ENCODE peak calls at places on chromosomes 11 and 22, in seven cellular contexts. One of them, this sample, is unnamed.

GRCh38 chr11:85495918-85496317 is 131.2 kb downstream of the DLG2 start:
- DNase-seq in IMR-90: no peak
- DNase-seq in Panc1: no peak
- DNase-seq in upper lobe of right lung: no peak
- DNase-seq in ovary: no peak
- DNase-seq in gastrocnemius medialis: no peak
- DNase-seq in cardiac muscle cell: no peak
- DNase-seq in this sample: no peak

GRCh38 chr11:18429349-18429748 is 17.2 kb downstream of the LDHC start:
- DNase-seq in ovary: no peak
- DNase-seq in IMR-90: no peak
- DNase-seq in cardiac muscle cell: no peak
- DNase-seq in Panc1: no peak
- DNase-seq in upper lobe of right lung: no peak
- DNase-seq in gastrocnemius medialis: no peak
- DNase-seq in this sample: no peak

GRCh38 chr11:106724293-106724892 is 293.9 kb downstream of the GUCY1A2 start:
- DNase-seq in gastrocnemius medialis: no peak
- DNase-seq in upper lobe of right lung: no peak
- DNase-seq in Panc1: no peak
- DNase-seq in ovary: no peak
- DNase-seq in cardiac muscle cell: peak; percentile 72
- DNase-seq in IMR-90: peak; percentile 6
- DNase-seq in this sample: no peak

GRCh38 chr11:2951235-2952110 is 22.3 kb upstream of the PHLDA2 start:
- DNase-seq in ovary: no peak
- DNase-seq in IMR-90: peak; percentile 69
- DNase-seq in upper lobe of right lung: no peak
- DNase-seq in cardiac muscle cell: peak; percentile 52
- DNase-seq in Panc1: no peak
- DNase-seq in gastrocnemius medialis: no peak
- DNase-seq in this sample: no peak

GRCh38 chr22:19522190-19522880 is 1.9 kb downstream of the CLDN5 start:
- DNase-seq in upper lobe of right lung: no peak
- DNase-seq in gastrocnemius medialis: no peak
- DNase-seq in Panc1: no peak
- DNase-seq in ovary: no peak
- DNase-seq in cardiac muscle cell: no peak
- DNase-seq in IMR-90: no peak
- DNase-seq in this sample: no peak

GRCh38 chr22:49677495-49677889 is 150.2 kb downstream of the BRD1 start:
- DNase-seq in gastrocnemius medialis: no peak
- DNase-seq in Panc1: no peak
- DNase-seq in IMR-90: no peak
- DNase-seq in cardiac muscle cell: no peak
- DNase-seq in upper lobe of right lung: no peak
- DNase-seq in ovary: no peak
- DNase-seq in this sample: no peak

GRCh38 chr22:17964647-17965046 is 59.7 kb downstream of the MICAL3 start:
- DNase-seq in Panc1: no peak
- DNase-seq in cardiac muscle cell: no peak
- DNase-seq in gastrocnemius medialis: no peak
- DNase-seq in ovary: no peak
- DNase-seq in IMR-90: no peak
- DNase-seq in upper lobe of right lung: no peak
- DNase-seq in this sample: no peak

GRCh38 chr11:12077535-12078280 is 32.7 kb upstream of the MICAL2 start:
- DNase-seq in upper lobe of right lung: no peak
- DNase-seq in Panc1: no peak
- DNase-seq in ovary: no peak
- DNase-seq in cardiac muscle cell: no peak
- DNase-seq in IMR-90: peak; percentile 81
- DNase-seq in gastrocnemius medialis: no peak
- DNase-seq in this sample: no peak

GRCh38 chr11:873723-874122 is 31.1 kb downstream of the TSPAN4 start:
- DNase-seq in gastrocnemius medialis: no peak
- DNase-seq in upper lobe of right lung: no peak
- DNase-seq in Panc1: no peak
- DNase-seq in IMR-90: peak; percentile 11
- DNase-seq in cardiac muscle cell: peak; percentile 48
- DNase-seq in ovary: no peak
- DNase-seq in this sample: no peak

GRCh38 chr11:23976369-23976768 is 520.5 kb upstream of the LUZP2 start:
- DNase-seq in cardiac muscle cell: peak; percentile 38
- DNase-seq in ovary: no peak
- DNase-seq in gastrocnemius medialis: no peak
- DNase-seq in IMR-90: peak; percentile 7
- DNase-seq in upper lobe of right lung: no peak
- DNase-seq in Panc1: no peak
- DNase-seq in this sample: no peak

GRCh38 chr22:48754611-48755331 is 1072.9 kb downstream of the BRD1 start:
- DNase-seq in Panc1: no peak
- DNase-seq in IMR-90: no peak
- DNase-seq in ovary: no peak
- DNase-seq in gastrocnemius medialis: no peak
- DNase-seq in cardiac muscle cell: no peak
- DNase-seq in upper lobe of right lung: no peak
- DNase-seq in this sample: no peak

GRCh38 chr11:78791964-78792363 is 217.3 kb upstream of the NARS2 start:
- DNase-seq in cardiac muscle cell: no peak
- DNase-seq in IMR-90: peak; percentile 52
- DNase-seq in Panc1: no peak
- DNase-seq in gastrocnemius medialis: no peak
- DNase-seq in ovary: no peak
- DNase-seq in upper lobe of right lung: no peak
- DNase-seq in this sample: no peak

GRCh38 chr11:12235945-12236743 is 125.8 kb downstream of the MICAL2 start:
- DNase-seq in gastrocnemius medialis: no peak
- DNase-seq in cardiac muscle cell: peak; percentile 78
- DNase-seq in Panc1: peak; percentile 32
- DNase-seq in IMR-90: peak; percentile 72
- DNase-seq in upper lobe of right lung: no peak
- DNase-seq in ovary: no peak
- DNase-seq in this sample: no peak

GRCh38 chr11:102426570-102426969 is 26.0 kb downstream of the TMEM123 start:
- DNase-seq in ovary: no peak
- DNase-seq in upper lobe of right lung: no peak
- DNase-seq in IMR-90: no peak
- DNase-seq in Panc1: no peak
- DNase-seq in gastrocnemius medialis: no peak
- DNase-seq in cardiac muscle cell: no peak
- DNase-seq in this sample: no peak

GRCh38 chr11:7983832-7984590 is 3.1 kb upstream of the EIF3F start:
- DNase-seq in Panc1: no peak
- DNase-seq in upper lobe of right lung: no peak
- DNase-seq in ovary: no peak
- DNase-seq in cardiac muscle cell: no peak
- DNase-seq in gastrocnemius medialis: no peak
- DNase-seq in IMR-90: no peak
- DNase-seq in this sample: no peak

GRCh38 chr11:2731285-2732125 is 31.7 kb upstream of the KCNQ1OT1 start:
- DNase-seq in Panc1: no peak
- DNase-seq in ovary: no peak
- DNase-seq in cardiac muscle cell: no peak
- DNase-seq in upper lobe of right lung: no peak
- DNase-seq in IMR-90: no peak
- DNase-seq in gastrocnemius medialis: no peak
- DNase-seq in this sample: no peak

GRCh38 chr11:128733440-128734115 is 39.7 kb downstream of the FLI1 start:
- DNase-seq in cardiac muscle cell: no peak
- DNase-seq in gastrocnemius medialis: no peak
- DNase-seq in IMR-90: peak; percentile 66
- DNase-seq in upper lobe of right lung: no peak
- DNase-seq in ovary: no peak
- DNase-seq in Panc1: no peak
- DNase-seq in this sample: peak; percentile 30

GRCh38 chr22:28896611-28897010 is 13.2 kb downstream of the ZNRF3 start:
- DNase-seq in cardiac muscle cell: no peak
- DNase-seq in upper lobe of right lung: no peak
- DNase-seq in Panc1: no peak
- DNase-seq in ovary: no peak
- DNase-seq in gastrocnemius medialis: no peak
- DNase-seq in IMR-90: no peak
- DNase-seq in this sample: no peak

GRCh38 chr11:85809881-85810280 is 1.1 kb downstream of the SYTL2 start:
- DNase-seq in upper lobe of right lung: no peak
- DNase-seq in ovary: no peak
- DNase-seq in gastrocnemius medialis: no peak
- DNase-seq in Panc1: no peak
- DNase-seq in IMR-90: no peak
- DNase-seq in cardiac muscle cell: no peak
- DNase-seq in this sample: peak; percentile 29

GRCh38 chr11:43447124-43447523 is 88.4 kb downstream of the TTC17 start:
- DNase-seq in IMR-90: no peak
- DNase-seq in upper lobe of right lung: no peak
- DNase-seq in ovary: no peak
- DNase-seq in Panc1: no peak
- DNase-seq in gastrocnemius medialis: no peak
- DNase-seq in cardiac muscle cell: peak; percentile 2
- DNase-seq in this sample: no peak

GRCh38 chr11:725624-726202 is 19.7 kb downstream of the EPS8L2 start:
- DNase-seq in cardiac muscle cell: no peak
- DNase-seq in gastrocnemius medialis: no peak
- DNase-seq in Panc1: no peak
- DNase-seq in upper lobe of right lung: peak; percentile 65
- DNase-seq in IMR-90: no peak
- DNase-seq in ovary: peak; percentile 46
- DNase-seq in this sample: no peak

GRCh38 chr11:37946155-37946766 is 1348.2 kb upstream of the RAG2 start:
- DNase-seq in Panc1: peak; percentile 12
- DNase-seq in cardiac muscle cell: peak; percentile 75
- DNase-seq in gastrocnemius medialis: no peak
- DNase-seq in IMR-90: peak; percentile 27
- DNase-seq in ovary: no peak
- DNase-seq in upper lobe of right lung: no peak
- DNase-seq in this sample: no peak

GRCh38 chr11:12274558-12275197 is 102.7 kb upstream of the PARVA start:
- DNase-seq in cardiac muscle cell: no peak
- DNase-seq in ovary: no peak
- DNase-seq in IMR-90: peak; percentile 73
- DNase-seq in upper lobe of right lung: no peak
- DNase-seq in gastrocnemius medialis: no peak
- DNase-seq in Panc1: no peak
- DNase-seq in this sample: no peak

GRCh38 chr11:45028921-45029680 is 78.4 kb upstream of the TP53I11 start:
- DNase-seq in cardiac muscle cell: no peak
- DNase-seq in ovary: no peak
- DNase-seq in upper lobe of right lung: no peak
- DNase-seq in Panc1: no peak
- DNase-seq in IMR-90: no peak
- DNase-seq in gastrocnemius medialis: no peak
- DNase-seq in this sample: no peak

GRCh38 chr11:10058356-10058755 is 235.7 kb downstream of the SBF2 start:
- DNase-seq in ovary: no peak
- DNase-seq in IMR-90: peak; percentile 64
- DNase-seq in gastrocnemius medialis: no peak
- DNase-seq in Panc1: no peak
- DNase-seq in upper lobe of right lung: no peak
- DNase-seq in cardiac muscle cell: no peak
- DNase-seq in this sample: no peak

GRCh38 chr11:129733384-129733783 is 82.3 kb upstream of the TMEM45B start:
- DNase-seq in IMR-90: no peak
- DNase-seq in ovary: no peak
- DNase-seq in upper lobe of right lung: no peak
- DNase-seq in Panc1: no peak
- DNase-seq in cardiac muscle cell: no peak
- DNase-seq in gastrocnemius medialis: no peak
- DNase-seq in this sample: no peak

GRCh38 chr11:576791-577610 is 731 bp downstream of the PHRF1 start:
- DNase-seq in IMR-90: no peak
- DNase-seq in cardiac muscle cell: no peak
- DNase-seq in gastrocnemius medialis: no peak
- DNase-seq in ovary: no peak
- DNase-seq in Panc1: no peak
- DNase-seq in upper lobe of right lung: no peak
- DNase-seq in this sample: no peak

GRCh38 chr11:59918494-59918893 is 19.7 kb upstream of the OOSP1 start:
- DNase-seq in cardiac muscle cell: peak; percentile 41
- DNase-seq in Panc1: no peak
- DNase-seq in upper lobe of right lung: no peak
- DNase-seq in gastrocnemius medialis: no peak
- DNase-seq in ovary: no peak
- DNase-seq in IMR-90: no peak
- DNase-seq in this sample: no peak

GRCh38 chr11:59918987-59919589 is 19.1 kb upstream of the OOSP1 start:
- DNase-seq in upper lobe of right lung: no peak
- DNase-seq in gastrocnemius medialis: no peak
- DNase-seq in ovary: no peak
- DNase-seq in IMR-90: peak; percentile 7
- DNase-seq in cardiac muscle cell: peak; percentile 56
- DNase-seq in Panc1: no peak
- DNase-seq in this sample: no peak

GRCh38 chr11:59923813-59924212 is 14.4 kb upstream of the OOSP1 start:
- DNase-seq in cardiac muscle cell: peak; percentile 1
- DNase-seq in ovary: no peak
- DNase-seq in IMR-90: no peak
- DNase-seq in upper lobe of right lung: no peak
- DNase-seq in gastrocnemius medialis: no peak
- DNase-seq in Panc1: no peak
- DNase-seq in this sample: no peak
- H3K9me3 ChIP-seq in cardiac muscle cell: no peaks in the 10 kb centered on the region
- H3K9me3 ChIP-seq in ovary: no peaks in the 10 kb centered on the region
- H3K9me3 ChIP-seq in IMR-90: peaks cover 7% of the 10 kb centered on the region
- H3K9me3 ChIP-seq in upper lobe of right lung: peaks cover 38% of the 10 kb centered on the region
- H3K9me3 ChIP-seq in gastrocnemius medialis: peaks cover 16% of the 10 kb centered on the region
- H3K9me3 ChIP-seq in Panc1: peaks cover 4% of the 10 kb centered on the region
- H3K9me3 ChIP-seq in this sample: peaks cover 42% of the 10 kb centered on the region

GRCh38 chr11:76579752-76580151 is 90.8 kb downstream of the LRRC32 start:
- DNase-seq in upper lobe of right lung: no peak
- DNase-seq in gastrocnemius medialis: no peak
- DNase-seq in cardiac muscle cell: no peak
- DNase-seq in Panc1: no peak
- DNase-seq in ovary: no peak
- DNase-seq in IMR-90: no peak
- DNase-seq in this sample: no peak
- H3K27ac ChIP-seq in upper lobe of right lung: peak overlapping the region; percentile 67
- H3K27ac ChIP-seq in gastrocnemius medialis: peak overlapping the region; percentile 73
- H3K27ac ChIP-seq in cardiac muscle cell: no peak overlapping the region
- H3K27ac ChIP-seq in Panc1: no peak overlapping the region
- H3K27ac ChIP-seq in ovary: peak overlapping the region; percentile 19
- H3K27ac ChIP-seq in IMR-90: no peak overlapping the region
- H3K27ac ChIP-seq in this sample: no peak overlapping the region

GRCh38 chr22:47548953-47549740 is 786.7 kb downstream of the TBC1D22A start:
- DNase-seq in upper lobe of right lung: no peak
- DNase-seq in gastrocnemius medialis: no peak
- DNase-seq in ovary: no peak
- DNase-seq in Panc1: no peak
- DNase-seq in IMR-90: no peak
- DNase-seq in cardiac muscle cell: no peak
- DNase-seq in this sample: no peak
- H3K27me3 ChIP-seq in upper lobe of right lung: no peaks in the 10 kb centered on the region
- H3K27me3 ChIP-seq in gastrocnemius medialis: no peaks in the 10 kb centered on the region
- H3K27me3 ChIP-seq in ovary: no peaks in the 10 kb centered on the region
- H3K27me3 ChIP-seq in Panc1: no peaks in the 10 kb centered on the region
- H3K27me3 ChIP-seq in IMR-90: no peaks in the 10 kb centered on the region
- H3K27me3 ChIP-seq in cardiac muscle cell: no peaks in the 10 kb centered on the region
- H3K27me3 ChIP-seq in this sample: no peaks in the 10 kb centered on the region

GRCh38 chr22:23235425-23235824 is 55.1 kb downstream of the BCR start:
- DNase-seq in IMR-90: peak; percentile 17
- DNase-seq in Panc1: no peak
- DNase-seq in upper lobe of right lung: no peak
- DNase-seq in ovary: no peak
- DNase-seq in gastrocnemius medialis: no peak
- DNase-seq in cardiac muscle cell: no peak
- DNase-seq in this sample: no peak
- H3K9me3 ChIP-seq in IMR-90: no peaks in the 10 kb centered on the region
- H3K9me3 ChIP-seq in Panc1: no peaks in the 10 kb centered on the region
- H3K9me3 ChIP-seq in upper lobe of right lung: no peaks in the 10 kb centered on the region
- H3K9me3 ChIP-seq in ovary: no peaks in the 10 kb centered on the region
- H3K9me3 ChIP-seq in gastrocnemius medialis: no peaks in the 10 kb centered on the region
- H3K9me3 ChIP-seq in cardiac muscle cell: no peaks in the 10 kb centered on the region
- H3K9me3 ChIP-seq in this sample: no peaks in the 10 kb centered on the region